ENCODE peak calls at places on chromosomes 12 and 14, in seven cellular contexts. B is GM12864, V is nephron progenitor cell, S is RWPE1, W is endothelial cell of umbilical vein, P is uterus, C is A549. O is an unnamed sample.

GRCh38 chr12:21433525-21433924 is 3.9 kb upstream of the PYROXD1 start:
- DNase-seq in B (no peak), V (no peak), S (no peak), W (no peak), P (no peak), C (no peak), O (no peak)

GRCh38 chr14:96564389-96564788 is 62.2 kb downstream of the PAPOLA start:
- DNase-seq in B (no peak), V (no peak), S (no peak), W (no peak), P (no peak), C (no peak), O (no peak)

GRCh38 chr14:71408362-71409035 is 501.2 kb downstream of the PCNX1 start:
- DNase-seq in B (no peak), V (no peak), S (no peak), W (no peak), P (no peak), C (no peak), O (no peak)

GRCh38 chr14:57812000-57812399 is 53.9 kb downstream of the SLC35F4 start:
- DNase-seq in B (no peak), V (no peak), S (no peak), W (no peak), P (no peak), C (no peak), O (no peak)

GRCh38 chr14:56630707-56631106 is 51.1 kb downstream of the TMEM260 start:
- DNase-seq in B (no peak), V (no peak), S (no peak), W (no peak), P (no peak), C (no peak), O (no peak)

GRCh38 chr14:100825691-100826331 is at the start of gene MEG3:
- DNase-seq in B (no peak), V (no peak), S (no peak), W (peak), P (peak), C (peak), O (peak)

GRCh38 chr12:66032739-66033138 is 97.8 kb downstream of the LLPH start:
- DNase-seq in B (no peak), V (no peak), S (no peak), W (no peak), P (no peak), C (no peak), O (no peak)

GRCh38 chr12:48459259-48459658 is 13.1 kb upstream of the ANP32D start:
- DNase-seq in B (no peak), V (no peak), S (no peak), W (no peak), P (no peak), C (no peak), O (no peak)

GRCh38 chr14:89254201-89254919 is 162.7 kb downstream of the FOXN3 start:
- DNase-seq in B (no peak), V (no peak), S (no peak), W (no peak), P (no peak), C (no peak), O (no peak)

GRCh38 chr12:101480849-101481248 is 5.7 kb downstream of the SPIC start:
- DNase-seq in B (no peak), V (no peak), S (no peak), W (no peak), P (no peak), C (no peak), O (no peak)

GRCh38 chr12:98645572-98646067 is 530 bp downstream of the APAF1 start:
- DNase-seq in B (no peak), V (no peak), S (peak), W (peak), P (peak), C (peak), O (no peak)

DNA sequence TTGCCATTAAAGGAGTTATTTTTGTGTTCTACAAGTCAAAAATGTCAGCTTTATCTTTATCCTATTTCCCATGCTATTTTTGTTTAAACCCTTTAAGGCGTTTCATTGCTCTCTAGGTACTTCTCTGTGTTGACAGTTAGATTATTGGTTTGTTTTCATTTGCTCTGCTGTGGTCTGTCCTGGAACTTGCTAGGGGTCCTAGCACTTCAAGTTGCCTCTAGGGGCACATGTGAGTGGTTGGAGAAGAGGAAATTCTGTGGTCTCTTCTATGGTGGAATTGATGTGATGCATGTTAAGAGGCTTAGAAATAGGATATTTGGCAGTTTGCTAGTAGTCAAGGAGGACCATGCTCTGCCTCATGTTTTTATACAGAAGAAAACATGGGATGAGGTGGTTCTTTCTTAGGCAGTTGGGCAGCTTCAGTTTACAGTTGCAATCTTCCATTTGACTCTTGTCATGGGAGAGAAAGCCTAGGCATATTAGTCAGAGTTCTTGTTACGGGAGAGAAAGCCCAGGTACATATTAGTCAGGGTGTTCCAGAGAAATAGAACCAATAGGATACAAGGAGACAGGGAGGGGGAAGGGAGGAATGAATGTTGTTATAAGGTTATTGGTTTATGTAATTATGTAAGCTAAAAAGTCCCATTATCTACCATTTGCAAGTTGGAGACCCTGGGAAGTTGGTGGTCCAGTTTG is 14.4 kb downstream of the TTLL5 start:
- DNase-seq in B (no peak), V (no peak), S (peak), W (no peak), P (no peak), C (no peak), O (no peak)
- TF ChIP-seq CTCF in B (peak), V (no peak), S (no peak), W (no peak), P (no peak), C (no peak), O (no peak)

GRCh38 chr14:33404054-33404453 is 465.4 kb downstream of the NPAS3 start:
- DNase-seq in B (no peak), V (no peak), S (peak), W (peak), P (no peak), C (no peak), O (no peak)
- TF ChIP-seq CTCF in B (no peak), V (no peak), S (no peak), W (no peak), P (no peak), C (no peak), O (no peak)

DNA sequence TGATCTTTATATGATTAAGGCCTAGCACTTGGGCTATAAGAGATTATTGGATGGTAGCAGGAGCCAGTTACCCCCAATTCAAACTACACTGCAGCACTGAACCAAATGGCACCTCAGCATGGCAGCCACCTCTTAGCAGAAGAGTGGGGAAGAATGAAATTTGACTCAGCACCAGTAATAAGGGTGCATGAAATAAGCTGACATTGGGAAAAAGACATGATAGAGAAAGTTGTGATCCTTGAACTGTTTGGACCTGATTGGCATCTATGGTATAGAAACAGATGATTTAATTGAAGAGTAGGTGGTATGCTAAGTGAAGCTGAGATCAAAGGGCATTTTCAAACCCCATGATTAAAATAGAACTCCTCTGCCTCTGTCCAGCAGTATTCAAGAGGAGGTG is 389.5 kb downstream of the FOXG1 start:
- DNase-seq in B (no peak), V (no peak), S (no peak), W (no peak), P (no peak), C (no peak), O (no peak)
- TF ChIP-seq CTCF in B (no peak), V (no peak), S (no peak), W (no peak), P (no peak), C (no peak), O (no peak)

DNA sequence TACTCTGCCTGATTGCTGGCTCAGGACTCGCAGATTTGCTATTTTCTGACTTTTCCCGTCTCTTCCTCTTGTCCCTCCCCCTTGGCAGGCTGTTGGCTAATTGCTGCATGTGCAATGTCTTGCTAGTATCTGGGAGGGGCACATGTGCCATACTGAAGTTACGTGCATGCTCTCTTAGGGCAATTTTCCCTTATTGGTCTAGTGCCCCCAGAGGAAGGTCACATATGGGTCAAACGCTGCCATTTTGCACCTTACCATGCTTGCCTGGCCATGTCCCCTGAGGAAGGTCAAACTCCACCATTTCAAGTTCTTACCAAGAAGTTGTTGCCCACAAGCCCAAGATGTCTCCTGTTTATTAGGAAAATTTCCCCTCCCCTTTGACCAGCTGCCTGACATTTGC is 13.9 kb upstream of the ERC1 start:
- DNase-seq in B (no peak), V (no peak), S (no peak), W (no peak), P (no peak), C (no peak), O (no peak)
- TF ChIP-seq CTCF in B (peak), V (no peak), S (no peak), W (no peak), P (no peak), C (no peak), O (no peak)

GRCh38 chr12:115964214-115964613 is 313.3 kb downstream of the MED13L start:
- DNase-seq in B (no peak), V (no peak), S (no peak), W (no peak), P (no peak), C (no peak), O (no peak)

GRCh38 chr12:115960868-115961802 is 316.4 kb downstream of the MED13L start:
- DNase-seq in B (no peak), V (no peak), S (no peak), W (no peak), P (no peak), C (no peak), O (no peak)

GRCh38 chr12:115964626-115965025 is 312.9 kb downstream of the MED13L start:
- DNase-seq in B (no peak), V (no peak), S (no peak), W (no peak), P (no peak), C (no peak), O (no peak)

GRCh38 chr12:115963030-115963480 is 314.4 kb downstream of the MED13L start:
- DNase-seq in B (no peak), V (no peak), S (no peak), W (no peak), P (no peak), C (no peak), O (no peak)

DNA sequence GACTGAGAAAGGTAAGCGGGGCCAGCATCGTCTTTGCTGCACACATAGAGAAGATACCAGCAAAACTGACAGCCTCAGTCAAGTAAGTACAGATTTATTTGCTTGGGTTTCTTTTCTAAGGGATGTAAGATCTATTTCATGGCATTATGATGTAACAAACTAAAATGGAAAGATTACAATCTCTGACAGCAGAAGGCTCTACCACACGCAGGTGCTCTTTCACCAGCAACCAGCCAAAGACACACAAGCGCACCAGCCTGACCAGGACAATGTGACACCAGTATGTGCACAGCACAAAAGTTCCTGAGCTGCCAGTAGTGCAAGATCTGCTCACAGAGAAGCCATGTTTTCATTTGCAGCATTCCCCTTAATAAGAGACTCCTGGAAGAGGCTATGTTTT is 311.1 kb downstream of the MED13L start:
- DNase-seq in B (no peak), V (no peak), S (no peak), W (no peak), P (no peak), C (no peak), O (no peak)
- TF ChIP-seq CTCF in B (no peak), V (no peak), S (no peak), W (no peak), P (no peak), C (no peak), O (no peak)

DNA sequence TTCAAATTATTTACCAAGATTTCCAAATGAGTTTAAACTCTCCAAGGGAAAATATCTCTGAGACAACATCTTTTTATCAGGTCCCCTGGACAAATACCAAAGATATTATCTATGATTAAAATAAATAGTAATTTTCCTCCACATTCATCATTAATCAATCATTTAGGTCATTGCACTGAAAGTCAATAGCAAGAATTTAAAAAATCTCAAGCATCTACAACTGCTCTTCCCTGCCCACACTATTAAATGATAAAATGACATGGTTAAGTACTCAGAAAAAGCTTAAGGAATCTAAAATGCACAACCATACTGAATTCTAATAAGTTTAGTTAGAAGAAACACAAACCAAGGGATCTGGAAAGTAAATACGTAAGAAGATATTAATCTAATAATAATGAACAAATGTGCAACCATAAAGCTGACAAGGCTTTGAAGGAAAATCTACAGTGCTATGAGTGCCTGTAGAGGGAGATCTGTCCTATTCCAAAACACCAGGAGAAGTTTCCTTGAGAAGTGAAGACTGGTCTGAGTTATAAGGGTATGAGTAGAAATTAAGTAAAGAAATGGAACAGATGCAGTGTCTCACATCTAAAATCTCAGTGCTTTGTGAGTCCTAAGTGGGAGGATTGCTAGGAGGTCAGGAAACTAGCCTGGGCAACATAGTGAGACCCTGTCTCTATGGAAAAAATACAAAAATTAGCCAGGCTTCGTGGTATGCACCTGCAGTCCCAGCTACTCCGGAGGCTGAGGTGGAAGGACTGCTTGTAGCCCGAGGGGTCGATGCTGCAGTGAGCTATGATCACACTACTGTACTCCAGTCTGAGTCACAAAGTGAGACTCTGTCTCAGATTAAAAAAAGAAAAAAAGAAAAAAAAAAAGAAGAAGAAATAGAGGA is 19.2 kb downstream of the INTS13 start:
- DNase-seq in B (no peak), V (no peak), S (no peak), W (peak), P (no peak), C (no peak), O (no peak)
- TF ChIP-seq CTCF in B (no peak), V (no peak), S (no peak), W (no peak), P (no peak), C (no peak), O (no peak)

DNA sequence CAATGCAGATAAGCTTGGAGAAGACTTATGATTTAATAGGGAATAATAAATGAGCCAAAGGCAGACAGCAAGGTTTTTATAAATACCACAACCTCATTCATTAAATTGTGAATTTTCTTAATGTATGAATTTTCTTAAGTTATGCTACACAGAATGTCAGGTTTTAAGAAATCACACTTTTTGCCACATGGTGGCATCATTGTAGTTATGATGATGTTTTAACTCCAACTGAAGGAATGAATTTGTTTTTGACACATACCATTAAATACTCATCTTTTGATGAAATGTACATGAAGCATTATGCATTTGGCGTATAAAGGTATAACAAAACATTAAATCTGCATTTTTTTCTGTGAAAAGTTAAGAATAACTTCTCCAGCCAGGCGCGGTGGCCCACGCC is 524.1 kb upstream of the FBXO33 start:
- DNase-seq in B (no peak), V (no peak), S (no peak), W (no peak), P (no peak), C (peak), O (no peak)
- TF ChIP-seq CTCF in B (no peak), V (no peak), S (no peak), W (no peak), P (no peak), C (no peak), O (no peak)

GRCh38 chr12:116277393-116278258 is at the start of gene MED13L:
- DNase-seq in B (peak), V (peak), S (peak), W (peak), P (peak), C (peak), O (peak)
- TF ChIP-seq CTCF in B (no peak), V (no peak), S (peak), W (peak), P (no peak), C (peak), O (no peak)

O was measured in omental fat pad.